ENCODE peak calls at places on chromosomes 7 and 10, in ten cellular contexts. Z is neural progenitor cell; X is suprapubic skin; N is upper lobe of right lung; M is left lung; Y is A673; P is AG04450; K is heart right ventricle; H is brain microvascular endothelial cell; F is effector memory CD4-positive, alpha-beta T cell. U is an unnamed sample.

GRCh38 chr7:22400933-22401553 is 44.1 kb upstream of the RAPGEF5 start:
- DNase-seq in Z (no peak), X (no peak), N (no peak), M (no peak), Y (no peak), P (no peak), K (no peak), H (no peak), F (no peak), U (no peak)

GRCh38 chr10:86258488-86258887 is 108.1 kb downstream of the GRID1 start:
- DNase-seq in Z (no peak), X (no peak), N (no peak), M (no peak), Y (peak; percentile 28), P (no peak), K (no peak), H (no peak), F (no peak), U (no peak)

GRCh38 chr10:73969224-73969811 is 28.6 kb upstream of the VCL start:
- DNase-seq in Z (no peak), X (no peak), N (no peak), M (no peak), Y (peak; percentile 69), P (no peak), K (no peak), H (no peak), F (no peak), U (no peak)

GRCh38 chr7:92781117-92781720 is 55.2 kb downstream of the CDK6 start:
- DNase-seq in Z (peak; percentile 53), X (no peak), N (no peak), M (no peak), Y (peak; percentile 84), P (no peak), K (peak; percentile 51), H (no peak), F (no peak), U (no peak)

GRCh38 chr10:59332581-59332980 is 29.8 kb downstream of the FAM13C start:
- DNase-seq in Z (no peak), X (no peak), N (no peak), M (no peak), Y (no peak), P (no peak), K (no peak), H (no peak), F (no peak), U (no peak)

GRCh38 chr10:124069341-124069740 is 24.1 kb downstream of the CHST15 start:
- DNase-seq in Z (no peak), X (no peak), N (no peak), M (no peak), Y (no peak), P (no peak), K (no peak), H (no peak), F (no peak), U (peak; percentile 65)

GRCh38 chr10:58512470-58513188 is at the start of gene BICC1:
- DNase-seq in Z (peak; percentile 74), X (peak; percentile 54), N (peak; percentile 63), M (peak; percentile 83), Y (peak; percentile 40), P (no peak), K (peak; percentile 11), H (peak; percentile 31), F (no peak), U (peak; percentile 85)

GRCh38 chr10:15433850-15434537 is 62.9 kb upstream of the FAM171A1 start:
- DNase-seq in Z (peak; percentile 68), X (no peak), N (no peak), M (no peak), Y (peak; percentile 77), P (peak; percentile 36), K (peak; percentile 57), H (peak; percentile 45), F (peak; percentile 5), U (no peak)

GRCh38 chr7:113263749-113264148 is 145.4 kb upstream of the SMIM30 start:
- DNase-seq in Z (no peak), X (no peak), N (no peak), M (no peak), Y (no peak), P (no peak), K (no peak), H (no peak), F (no peak), U (no peak)

GRCh38 chr7:86926732-86927131 is 132.7 kb downstream of the ELAPOR2 start:
- DNase-seq in Z (peak; percentile 74), X (no peak), N (no peak), M (no peak), Y (peak; percentile 70), P (no peak), K (no peak), H (peak; percentile 47), F (peak; percentile 12), U (no peak)

GRCh38 chr10:46301056-46301645 is 14.4 kb downstream of the ANTXRL start:
- DNase-seq in Z (no peak), X (no peak), N (no peak), M (no peak), Y (no peak), P (no peak), K (no peak), H (no peak), F (no peak), U (no peak)

DNA sequence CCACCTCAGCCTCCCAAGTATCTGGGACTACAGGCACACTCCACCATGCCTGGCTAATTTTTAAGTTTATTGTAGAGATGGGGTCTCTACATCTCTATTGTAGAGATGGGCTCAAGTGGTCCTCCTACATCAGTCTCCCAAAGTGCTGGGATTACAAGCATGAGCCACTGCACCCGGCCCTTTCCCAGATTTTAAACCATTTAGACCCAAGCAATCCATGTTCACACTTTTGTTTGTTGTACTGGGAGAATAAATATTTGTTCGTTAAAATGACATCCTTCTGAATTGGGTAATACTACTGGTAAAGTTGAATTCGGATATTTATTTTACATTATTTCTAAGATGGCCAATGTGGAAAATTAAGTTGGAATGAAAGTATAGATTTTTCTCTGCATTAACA is 52.7 kb downstream of the MINPP1 start:
- DNase-seq in Z (no peak), X (no peak), N (no peak), M (no peak), Y (no peak), P (no peak), K (no peak), H (no peak), F (no peak), U (no peak)
- H3K27ac ChIP-seq in Z (no peak overlapping the region), X (no peak overlapping the region), N (no peak overlapping the region), M (no peak overlapping the region), Y (no peak overlapping the region), P (no peak overlapping the region), K (no peak overlapping the region), H (no peak overlapping the region), F (no peak overlapping the region), U (no peak overlapping the region)

GRCh38 chr7:103341466-103341865 is 3.1 kb downstream of the DNAJC2 start:
- DNase-seq in Z (no peak), X (no peak), N (no peak), M (no peak), Y (no peak), P (no peak), K (no peak), H (no peak), F (no peak), U (no peak)

GRCh38 chr7:103343332-103343731 is 1.2 kb downstream of the DNAJC2 start:
- DNase-seq in Z (no peak), X (no peak), N (no peak), M (no peak), Y (no peak), P (no peak), K (no peak), H (no peak), F (no peak), U (no peak)

GRCh38 chr7:103343758-103344452 is 662 bp downstream of the DNAJC2 start:
- DNase-seq in Z (peak; percentile 33), X (peak; percentile 65), N (no peak), M (no peak), Y (peak; percentile 29), P (no peak), K (no peak), H (peak; percentile 16), F (peak; percentile 10), U (peak; percentile 46)

GRCh38 chr7:103347507-103348267 is at the start of gene PSMC2:
- DNase-seq in Z (peak; percentile 88), X (peak; percentile 89), N (peak; percentile 77), M (peak; percentile 43), Y (peak; percentile 96), P (peak; percentile 75), K (peak; percentile 85), H (peak; percentile 90), F (peak; percentile 78), U (peak; percentile 85)

GRCh38 chr7:103344453-103345149 is at the start of gene DNAJC2:
- DNase-seq in Z (peak; percentile 95), X (peak; percentile 91), N (peak; percentile 91), M (peak; percentile 91), Y (peak; percentile 96), P (peak; percentile 84), K (peak; percentile 88), H (peak; percentile 87), F (peak; percentile 80), U (peak; percentile 93)
- H3K27ac ChIP-seq in Z (peak within 1 kb of the TSS; percentile 53), X (peak within 1 kb of the TSS; percentile 87), N (peak within 1 kb of the TSS; percentile 88), M (peak within 1 kb of the TSS; percentile 75), Y (peak within 1 kb of the TSS; percentile 86), P (peak within 1 kb of the TSS; percentile 82), K (peak within 1 kb of the TSS; percentile 84), H (peak within 1 kb of the TSS; percentile 68), F (peak within 1 kb of the TSS; percentile 90), U (peak within 1 kb of the TSS; percentile 48)

GRCh38 chr7:101124376-101125056 is 2.4 kb upstream of the SERPINE1 start:
- DNase-seq in Z (no peak), X (no peak), N (no peak), M (no peak), Y (peak; percentile 41), P (peak; percentile 59), K (no peak), H (peak; percentile 90), F (no peak), U (no peak)
- H3K27ac ChIP-seq in Z (no peak overlapping the region), X (peak overlapping the region; percentile 56), N (peak overlapping the region; percentile 81), M (peak overlapping the region; percentile 83), Y (no peak overlapping the region), P (peak overlapping the region; percentile 98), K (no peak overlapping the region), H (peak overlapping the region; percentile 97), F (no peak overlapping the region), U (peak overlapping the region; percentile 87)

GRCh38 chr7:128831178-128831993 is 1.2 kb downstream of the FLNC start:
- DNase-seq in Z (peak; percentile 75), X (peak; percentile 70), N (no peak), M (peak; percentile 84), Y (no peak), P (no peak), K (peak; percentile 76), H (peak; percentile 31), F (no peak), U (peak; percentile 79)
- H3K27ac ChIP-seq in Z (peak overlapping the region; percentile 77), X (no peak overlapping the region), N (no peak overlapping the region), M (peak overlapping the region; percentile 72), Y (no peak overlapping the region), P (peak overlapping the region; percentile 77), K (peak overlapping the region; percentile 89), H (peak overlapping the region; percentile 57), F (no peak overlapping the region), U (peak overlapping the region; percentile 72)

DNA sequence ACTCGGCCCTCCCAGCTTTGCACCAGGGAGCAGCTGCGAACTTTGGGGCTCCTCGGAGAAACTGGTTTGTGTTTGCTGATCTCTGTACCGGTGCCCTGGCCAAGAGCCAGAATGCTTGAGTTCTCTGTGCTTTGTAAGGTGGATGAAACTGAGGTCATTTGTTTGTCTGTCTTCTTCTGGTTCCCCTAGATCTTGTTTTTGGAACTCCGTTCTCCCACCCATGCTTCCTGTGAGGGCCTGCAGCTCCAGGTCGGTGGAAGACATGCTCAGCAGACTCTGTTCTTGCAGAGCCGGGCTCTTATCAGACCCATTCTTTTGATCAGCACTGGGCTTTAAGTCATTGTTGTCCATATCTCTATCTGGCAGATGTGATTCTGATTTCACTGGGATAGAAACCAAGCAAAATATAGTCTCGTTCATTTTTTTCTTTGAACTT is 31.4 kb downstream of the JCAD start:
- DNase-seq in Z (no peak), X (no peak), N (no peak), M (no peak), Y (no peak), P (no peak), K (peak; percentile 77), H (no peak), F (peak; percentile 8), U (no peak)
- H3K27ac ChIP-seq in Z (no peak overlapping the region), X (no peak overlapping the region), N (peak overlapping the region; percentile 74), M (peak overlapping the region; percentile 53), Y (no peak overlapping the region), P (no peak overlapping the region), K (peak overlapping the region; percentile 71), H (no peak overlapping the region), F (no peak overlapping the region), U (peak overlapping the region; percentile 76)

U was measured in aorta.